ENCODE peak calls at places on chromosomes 2 and 18, in seven cellular contexts. One of them, this sample, is unnamed.

GRCh38 chr2:100818606-100819364 is 1.2 kb upstream of the NPAS2 start:
- DNase-seq in left ventricle myocardium inferior: peak; percentile 68
- DNase-seq in PC-9: peak; percentile 76
- DNase-seq in A549: peak; percentile 72
- DNase-seq in astrocyte of the spinal cord: peak; percentile 79
- DNase-seq in esophagus squamous epithelium: no peak
- DNase-seq in cardiac fibroblast: peak; percentile 92
- DNase-seq in this sample: no peak

GRCh38 chr18:45783097-45784075 is 42.1 kb upstream of the SIGLEC15 start:
- DNase-seq in esophagus squamous epithelium: no peak
- DNase-seq in A549: peak; percentile 30
- DNase-seq in PC-9: no peak
- DNase-seq in left ventricle myocardium inferior: no peak
- DNase-seq in cardiac fibroblast: peak; percentile 55
- DNase-seq in astrocyte of the spinal cord: no peak
- DNase-seq in this sample: no peak

GRCh38 chr2:206442854-206443734 is at the start of gene ADAM23:
- DNase-seq in astrocyte of the spinal cord: peak; percentile 32
- DNase-seq in A549: peak; percentile 54
- DNase-seq in left ventricle myocardium inferior: peak; percentile 54
- DNase-seq in PC-9: no peak
- DNase-seq in cardiac fibroblast: peak; percentile 32
- DNase-seq in esophagus squamous epithelium: no peak
- DNase-seq in this sample: peak; percentile 37

GRCh38 chr2:29691386-29691950 is 229.9 kb downstream of the ALK start:
- DNase-seq in cardiac fibroblast: no peak
- DNase-seq in astrocyte of the spinal cord: no peak
- DNase-seq in A549: no peak
- DNase-seq in esophagus squamous epithelium: no peak
- DNase-seq in PC-9: no peak
- DNase-seq in left ventricle myocardium inferior: no peak
- DNase-seq in this sample: no peak

GRCh38 chr18:68837665-68838390 is 39.9 kb downstream of the CCDC102B start:
- DNase-seq in astrocyte of the spinal cord: peak; percentile 16
- DNase-seq in esophagus squamous epithelium: no peak
- DNase-seq in A549: no peak
- DNase-seq in cardiac fibroblast: peak; percentile 69
- DNase-seq in left ventricle myocardium inferior: no peak
- DNase-seq in PC-9: no peak
- DNase-seq in this sample: no peak

GRCh38 chr2:207167129-207167923 is 1.6 kb upstream of the KLF7 start:
- DNase-seq in PC-9: peak; percentile 43
- DNase-seq in A549: no peak
- DNase-seq in esophagus squamous epithelium: no peak
- DNase-seq in astrocyte of the spinal cord: peak; percentile 78
- DNase-seq in left ventricle myocardium inferior: no peak
- DNase-seq in cardiac fibroblast: peak; percentile 84
- DNase-seq in this sample: no peak

GRCh38 chr2:223104336-223104735 is 52.3 kb downstream of the KCNE4 start:
- DNase-seq in esophagus squamous epithelium: no peak
- DNase-seq in A549: no peak
- DNase-seq in left ventricle myocardium inferior: no peak
- DNase-seq in astrocyte of the spinal cord: peak; percentile 36
- DNase-seq in PC-9: no peak
- DNase-seq in cardiac fibroblast: no peak
- DNase-seq in this sample: no peak

GRCh38 chr2:42025151-42025582 is 22.7 kb upstream of the PKDCC start:
- DNase-seq in astrocyte of the spinal cord: peak; percentile 73
- DNase-seq in left ventricle myocardium inferior: peak; percentile 34
- DNase-seq in cardiac fibroblast: peak; percentile 67
- DNase-seq in PC-9: no peak
- DNase-seq in A549: no peak
- DNase-seq in esophagus squamous epithelium: no peak
- DNase-seq in this sample: no peak

GRCh38 chr2:236240228-236240990 is 23.8 kb downstream of the ASB18 start:
- DNase-seq in PC-9: peak; percentile 93
- DNase-seq in cardiac fibroblast: peak; percentile 2
- DNase-seq in A549: no peak
- DNase-seq in astrocyte of the spinal cord: no peak
- DNase-seq in left ventricle myocardium inferior: peak; percentile 70
- DNase-seq in esophagus squamous epithelium: no peak
- DNase-seq in this sample: no peak

GRCh38 chr18:78871631-78872030 is 108.0 kb upstream of the SALL3 start:
- DNase-seq in esophagus squamous epithelium: no peak
- DNase-seq in A549: no peak
- DNase-seq in cardiac fibroblast: no peak
- DNase-seq in astrocyte of the spinal cord: no peak
- DNase-seq in left ventricle myocardium inferior: peak; percentile 46
- DNase-seq in PC-9: no peak
- DNase-seq in this sample: no peak

GRCh38 chr2:126370208-126370607 is 285.8 kb upstream of the GYPC start:
- DNase-seq in A549: no peak
- DNase-seq in cardiac fibroblast: peak; percentile 9
- DNase-seq in astrocyte of the spinal cord: peak; percentile 28
- DNase-seq in esophagus squamous epithelium: no peak
- DNase-seq in left ventricle myocardium inferior: no peak
- DNase-seq in PC-9: peak; percentile 2
- DNase-seq in this sample: no peak

GRCh38 chr18:26540041-26540628 is 8.2 kb downstream of the KCTD1 start:
- DNase-seq in astrocyte of the spinal cord: no peak
- DNase-seq in left ventricle myocardium inferior: no peak
- DNase-seq in PC-9: peak; percentile 65
- DNase-seq in esophagus squamous epithelium: no peak
- DNase-seq in A549: peak; percentile 30
- DNase-seq in cardiac fibroblast: peak; percentile 62
- DNase-seq in this sample: no peak

GRCh38 chr18:22705328-22705727 is 227.8 kb upstream of the RBBP8 start:
- DNase-seq in astrocyte of the spinal cord: peak; percentile 84
- DNase-seq in PC-9: no peak
- DNase-seq in left ventricle myocardium inferior: no peak
- DNase-seq in A549: peak; percentile 56
- DNase-seq in esophagus squamous epithelium: no peak
- DNase-seq in cardiac fibroblast: peak; percentile 89
- DNase-seq in this sample: no peak

GRCh38 chr2:172739651-172740050 is 4.0 kb downstream of the RAPGEF4 start:
- DNase-seq in A549: no peak
- DNase-seq in esophagus squamous epithelium: no peak
- DNase-seq in astrocyte of the spinal cord: no peak
- DNase-seq in PC-9: no peak
- DNase-seq in cardiac fibroblast: no peak
- DNase-seq in left ventricle myocardium inferior: no peak
- DNase-seq in this sample: no peak

GRCh38 chr18:77106331-77106730 is 26.3 kb downstream of the MBP start:
- DNase-seq in A549: no peak
- DNase-seq in astrocyte of the spinal cord: no peak
- DNase-seq in cardiac fibroblast: no peak
- DNase-seq in PC-9: no peak
- DNase-seq in left ventricle myocardium inferior: no peak
- DNase-seq in esophagus squamous epithelium: no peak
- DNase-seq in this sample: no peak

GRCh38 chr2:159118115-159118858 is 149.8 kb downstream of the TANC1 start:
- DNase-seq in PC-9: peak; percentile 38
- DNase-seq in esophagus squamous epithelium: peak; percentile 22
- DNase-seq in left ventricle myocardium inferior: peak; percentile 85
- DNase-seq in A549: peak; percentile 77
- DNase-seq in cardiac fibroblast: peak; percentile 91
- DNase-seq in astrocyte of the spinal cord: peak; percentile 88
- DNase-seq in this sample: peak; percentile 31

DNA sequence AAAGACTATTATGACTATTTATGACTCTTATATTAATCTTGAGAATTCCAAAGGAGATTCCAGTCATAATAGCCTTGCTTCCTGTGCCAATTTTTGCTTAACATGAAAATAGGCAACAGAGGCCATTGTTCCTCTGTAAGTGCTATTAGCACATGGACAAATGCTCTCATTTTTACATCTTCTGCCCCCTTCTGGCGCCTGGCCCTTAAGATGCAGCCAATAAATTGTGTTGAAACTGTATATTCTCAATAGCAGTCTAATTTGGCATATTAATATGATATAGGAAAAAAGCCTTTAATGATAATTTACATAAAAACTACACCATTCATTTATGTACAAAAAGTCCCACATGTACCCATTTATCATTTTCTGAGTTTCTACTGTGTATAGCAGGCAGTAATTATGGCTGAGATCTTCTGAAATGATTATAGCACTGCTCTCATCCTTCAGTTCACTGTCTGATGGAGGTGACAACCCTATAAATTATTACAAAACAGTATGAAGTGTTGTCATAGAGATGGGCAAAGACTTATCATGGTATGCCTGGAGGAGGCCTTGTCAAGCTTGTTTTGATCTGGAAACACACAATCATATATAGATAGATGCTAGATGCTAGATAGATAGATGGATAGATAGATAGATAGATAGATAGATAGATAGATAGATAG is 613.3 kb downstream of the TSN start:
- DNase-seq in astrocyte of the spinal cord: no peak
- DNase-seq in esophagus squamous epithelium: no peak
- DNase-seq in cardiac fibroblast: peak; percentile 50
- DNase-seq in A549: no peak
- DNase-seq in PC-9: no peak
- DNase-seq in left ventricle myocardium inferior: no peak
- DNase-seq in this sample: no peak
- TF ChIP-seq CTCF in astrocyte of the spinal cord: no peak
- TF ChIP-seq CTCF in esophagus squamous epithelium: no peak
- TF ChIP-seq CTCF in cardiac fibroblast: peak; percentile 15
- TF ChIP-seq CTCF in A549: no peak
- TF ChIP-seq CTCF in PC-9: no peak
- TF ChIP-seq CTCF in left ventricle myocardium inferior: no peak
- TF ChIP-seq CTCF in this sample: no peak

GRCh38 chr2:218582085-218582484 is 13.4 kb downstream of the CNOT9 start:
- DNase-seq in astrocyte of the spinal cord: peak; percentile 79
- DNase-seq in esophagus squamous epithelium: no peak
- DNase-seq in cardiac fibroblast: peak; percentile 84
- DNase-seq in left ventricle myocardium inferior: no peak
- DNase-seq in PC-9: peak; percentile 40
- DNase-seq in A549: peak; percentile 31
- DNase-seq in this sample: no peak

GRCh38 chr2:218585541-218585940 is 16.9 kb downstream of the CNOT9 start:
- DNase-seq in astrocyte of the spinal cord: no peak
- DNase-seq in PC-9: no peak
- DNase-seq in A549: no peak
- DNase-seq in left ventricle myocardium inferior: no peak
- DNase-seq in cardiac fibroblast: no peak
- DNase-seq in esophagus squamous epithelium: no peak
- DNase-seq in this sample: no peak

GRCh38 chr2:218578272-218578877 is 9.7 kb downstream of the CNOT9 start:
- DNase-seq in astrocyte of the spinal cord: no peak
- DNase-seq in left ventricle myocardium inferior: no peak
- DNase-seq in cardiac fibroblast: no peak
- DNase-seq in PC-9: no peak
- DNase-seq in esophagus squamous epithelium: no peak
- DNase-seq in A549: no peak
- DNase-seq in this sample: no peak

DNA sequence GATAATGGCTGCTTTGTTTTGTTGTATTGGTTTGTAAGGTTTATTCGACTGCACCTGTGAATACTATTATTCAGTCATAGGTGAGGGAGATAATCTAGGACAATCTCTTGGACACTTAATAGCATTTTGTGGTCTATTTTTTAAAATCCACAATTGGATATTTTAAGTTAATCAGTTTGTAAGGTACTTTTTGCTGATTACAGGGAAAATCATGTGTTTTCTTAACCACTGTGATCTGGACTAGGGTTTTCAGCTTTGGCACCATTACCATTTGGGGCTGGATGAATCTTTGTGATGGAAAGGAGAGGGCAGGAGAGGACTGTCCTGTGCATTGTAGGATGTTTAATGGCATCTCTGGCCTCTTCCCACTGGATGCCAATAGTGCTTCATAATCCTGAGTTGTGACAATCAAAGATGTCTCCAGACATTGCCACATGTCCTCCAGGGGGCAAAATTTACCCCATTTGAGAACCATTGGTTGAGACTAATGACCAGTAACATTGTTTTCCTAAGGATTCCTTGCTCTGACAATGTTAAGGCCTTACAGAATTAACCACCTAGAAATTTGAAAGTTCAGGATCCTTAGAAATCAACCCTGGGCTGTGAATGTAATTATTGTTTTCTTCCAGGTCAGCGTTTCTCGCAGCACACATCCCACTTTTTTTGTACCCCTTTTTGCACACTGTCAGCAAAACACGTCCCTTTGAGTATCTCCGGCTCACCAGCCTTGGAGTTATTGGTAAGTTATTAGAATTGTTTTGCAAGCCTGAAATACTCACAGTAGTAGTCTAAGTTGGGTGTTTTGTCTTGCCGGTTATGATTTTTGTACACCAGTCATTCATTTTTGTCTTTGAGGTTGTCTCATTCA is 15.6 kb downstream of the CNOT9 start:
- DNase-seq in A549: no peak
- DNase-seq in esophagus squamous epithelium: no peak
- DNase-seq in PC-9: no peak
- DNase-seq in astrocyte of the spinal cord: no peak
- DNase-seq in left ventricle myocardium inferior: no peak
- DNase-seq in cardiac fibroblast: no peak
- DNase-seq in this sample: no peak
- TF ChIP-seq CTCF in A549: peak; percentile 12
- TF ChIP-seq CTCF in esophagus squamous epithelium: no peak
- TF ChIP-seq CTCF in PC-9: no peak
- TF ChIP-seq CTCF in astrocyte of the spinal cord: no peak
- TF ChIP-seq CTCF in left ventricle myocardium inferior: no peak
- TF ChIP-seq CTCF in cardiac fibroblast: no peak
- TF ChIP-seq CTCF in this sample: no peak

GRCh38 chr2:111135910-111136297 is 15.2 kb downstream of the BCL2L11 start:
- DNase-seq in astrocyte of the spinal cord: peak; percentile 90
- DNase-seq in left ventricle myocardium inferior: peak; percentile 36
- DNase-seq in A549: no peak
- DNase-seq in esophagus squamous epithelium: no peak
- DNase-seq in cardiac fibroblast: peak; percentile 45
- DNase-seq in PC-9: peak; percentile 32
- DNase-seq in this sample: no peak

GRCh38 chr2:111133603-111134002 is 12.9 kb downstream of the BCL2L11 start:
- DNase-seq in astrocyte of the spinal cord: no peak
- DNase-seq in left ventricle myocardium inferior: no peak
- DNase-seq in esophagus squamous epithelium: no peak
- DNase-seq in A549: no peak
- DNase-seq in PC-9: peak; percentile 11
- DNase-seq in cardiac fibroblast: no peak
- DNase-seq in this sample: no peak

GRCh38 chr2:111138834-111139233 is 18.1 kb downstream of the BCL2L11 start:
- DNase-seq in cardiac fibroblast: no peak
- DNase-seq in astrocyte of the spinal cord: no peak
- DNase-seq in A549: no peak
- DNase-seq in esophagus squamous epithelium: no peak
- DNase-seq in left ventricle myocardium inferior: no peak
- DNase-seq in PC-9: no peak
- DNase-seq in this sample: no peak

GRCh38 chr2:111135237-111135909 is 14.7 kb downstream of the BCL2L11 start:
- DNase-seq in PC-9: peak; percentile 1
- DNase-seq in cardiac fibroblast: no peak
- DNase-seq in astrocyte of the spinal cord: no peak
- DNase-seq in esophagus squamous epithelium: no peak
- DNase-seq in A549: no peak
- DNase-seq in left ventricle myocardium inferior: no peak
- DNase-seq in this sample: no peak

GRCh38 chr2:111134082-111134481 is 13.4 kb downstream of the BCL2L11 start:
- DNase-seq in astrocyte of the spinal cord: no peak
- DNase-seq in left ventricle myocardium inferior: no peak
- DNase-seq in cardiac fibroblast: no peak
- DNase-seq in PC-9: no peak
- DNase-seq in A549: no peak
- DNase-seq in esophagus squamous epithelium: no peak
- DNase-seq in this sample: no peak
- TF ChIP-seq CTCF in astrocyte of the spinal cord: no peak
- TF ChIP-seq CTCF in left ventricle myocardium inferior: no peak
- TF ChIP-seq CTCF in cardiac fibroblast: peak; percentile 34
- TF ChIP-seq CTCF in PC-9: peak; percentile 52
- TF ChIP-seq CTCF in A549: no peak
- TF ChIP-seq CTCF in esophagus squamous epithelium: peak; percentile 21
- TF ChIP-seq CTCF in this sample: no peak

GRCh38 chr2:34570266-34570872 is 971.3 kb upstream of the FAM98A start:
- DNase-seq in left ventricle myocardium inferior: no peak
- DNase-seq in esophagus squamous epithelium: no peak
- DNase-seq in cardiac fibroblast: no peak
- DNase-seq in PC-9: no peak
- DNase-seq in A549: peak; percentile 47
- DNase-seq in astrocyte of the spinal cord: no peak
- DNase-seq in this sample: no peak
- TF ChIP-seq CTCF in left ventricle myocardium inferior: peak; percentile 38
- TF ChIP-seq CTCF in esophagus squamous epithelium: no peak
- TF ChIP-seq CTCF in cardiac fibroblast: no peak
- TF ChIP-seq CTCF in PC-9: peak; percentile 35
- TF ChIP-seq CTCF in A549: peak; percentile 12
- TF ChIP-seq CTCF in astrocyte of the spinal cord: no peak
- TF ChIP-seq CTCF in this sample: no peak

This sample was measured in activated B cell treated with CpG ODN at 0.5 μM for 24 hours.